ENCODE peak calls at places on chromosomes 4 and X, in five cellular contexts. One of them, this sample, is unnamed. For H3K36me3, the result is how much of the 10 kb centered on the place peaks cover.

GRCh38 chrX:10983526-10983925 is 127.6 kb upstream of the HCCS start:
- DNase-seq in lower lobe of right lung: no peak
- DNase-seq in naive thymus-derived CD4-positive, alpha-beta T cell: no peak
- DNase-seq in body of pancreas: no peak
- DNase-seq in left ventricle myocardium inferior: no peak
- DNase-seq in this sample: no peak

GRCh38 chr4:19945979-19946380 is 305.7 kb upstream of the SLIT2 start:
- DNase-seq in lower lobe of right lung: no peak
- DNase-seq in left ventricle myocardium inferior: no peak
- DNase-seq in naive thymus-derived CD4-positive, alpha-beta T cell: no peak
- DNase-seq in body of pancreas: no peak
- DNase-seq in this sample: no peak

GRCh38 chr4:152909901-152910300 is 26.2 kb upstream of the FHDC1 start:
- DNase-seq in left ventricle myocardium inferior: no peak
- DNase-seq in lower lobe of right lung: no peak
- DNase-seq in naive thymus-derived CD4-positive, alpha-beta T cell: no peak
- DNase-seq in body of pancreas: no peak
- DNase-seq in this sample: no peak

GRCh38 chr4:185265942-185266341 is 56.5 kb downstream of the SNX25 start:
- DNase-seq in body of pancreas: no peak
- DNase-seq in naive thymus-derived CD4-positive, alpha-beta T cell: peak
- DNase-seq in lower lobe of right lung: no peak
- DNase-seq in left ventricle myocardium inferior: no peak
- DNase-seq in this sample: no peak

GRCh38 chr4:103091601-103092223 is 7.9 kb downstream of the BDH2 start:
- DNase-seq in naive thymus-derived CD4-positive, alpha-beta T cell: peak
- DNase-seq in body of pancreas: peak
- DNase-seq in lower lobe of right lung: no peak
- DNase-seq in left ventricle myocardium inferior: no peak
- DNase-seq in this sample: no peak

GRCh38 chr4:8911311-8912088 is 39.9 kb upstream of the HMX1 start:
- DNase-seq in body of pancreas: peak
- DNase-seq in naive thymus-derived CD4-positive, alpha-beta T cell: no peak
- DNase-seq in left ventricle myocardium inferior: no peak
- DNase-seq in lower lobe of right lung: peak
- DNase-seq in this sample: peak

GRCh38 chr4:140659935-140660710 is 91.4 kb upstream of the UCP1 start:
- DNase-seq in lower lobe of right lung: no peak
- DNase-seq in body of pancreas: no peak
- DNase-seq in left ventricle myocardium inferior: no peak
- DNase-seq in naive thymus-derived CD4-positive, alpha-beta T cell: no peak
- DNase-seq in this sample: no peak

GRCh38 chr4:161279095-161279494 is 884.7 kb downstream of the FSTL5 start:
- DNase-seq in body of pancreas: no peak
- DNase-seq in naive thymus-derived CD4-positive, alpha-beta T cell: no peak
- DNase-seq in left ventricle myocardium inferior: no peak
- DNase-seq in lower lobe of right lung: no peak
- DNase-seq in this sample: no peak

GRCh38 chr4:8762356-8762755 is 109.3 kb downstream of the HMX1 start:
- DNase-seq in naive thymus-derived CD4-positive, alpha-beta T cell: no peak
- DNase-seq in lower lobe of right lung: peak
- DNase-seq in body of pancreas: peak
- DNase-seq in left ventricle myocardium inferior: no peak
- DNase-seq in this sample: peak

GRCh38 chrX:139762400-139763183 is 54.6 kb upstream of the MCF2 start:
- DNase-seq in lower lobe of right lung: no peak
- DNase-seq in body of pancreas: peak
- DNase-seq in left ventricle myocardium inferior: no peak
- DNase-seq in naive thymus-derived CD4-positive, alpha-beta T cell: no peak
- DNase-seq in this sample: peak

GRCh38 chrX:139971394-139971749 is 6.1 kb upstream of the CXorf66 start:
- DNase-seq in left ventricle myocardium inferior: no peak
- DNase-seq in body of pancreas: no peak
- DNase-seq in lower lobe of right lung: no peak
- DNase-seq in naive thymus-derived CD4-positive, alpha-beta T cell: no peak
- DNase-seq in this sample: no peak

GRCh38 chr4:80153800-80154546 is 43.3 kb upstream of the PRDM8 start:
- DNase-seq in lower lobe of right lung: no peak
- DNase-seq in naive thymus-derived CD4-positive, alpha-beta T cell: no peak
- DNase-seq in left ventricle myocardium inferior: no peak
- DNase-seq in body of pancreas: no peak
- DNase-seq in this sample: no peak

GRCh38 chr4:30719363-30720020 is 677 bp upstream of the PCDH7 start:
- DNase-seq in naive thymus-derived CD4-positive, alpha-beta T cell: no peak
- DNase-seq in body of pancreas: peak
- DNase-seq in left ventricle myocardium inferior: peak
- DNase-seq in lower lobe of right lung: no peak
- DNase-seq in this sample: peak
- H3K27ac ChIP-seq in naive thymus-derived CD4-positive, alpha-beta T cell: no peak
- H3K27ac ChIP-seq in body of pancreas: no peak
- H3K27ac ChIP-seq in left ventricle myocardium inferior: peak
- H3K27ac ChIP-seq in lower lobe of right lung: no peak
- H3K27ac ChIP-seq in this sample: peak

DNA sequence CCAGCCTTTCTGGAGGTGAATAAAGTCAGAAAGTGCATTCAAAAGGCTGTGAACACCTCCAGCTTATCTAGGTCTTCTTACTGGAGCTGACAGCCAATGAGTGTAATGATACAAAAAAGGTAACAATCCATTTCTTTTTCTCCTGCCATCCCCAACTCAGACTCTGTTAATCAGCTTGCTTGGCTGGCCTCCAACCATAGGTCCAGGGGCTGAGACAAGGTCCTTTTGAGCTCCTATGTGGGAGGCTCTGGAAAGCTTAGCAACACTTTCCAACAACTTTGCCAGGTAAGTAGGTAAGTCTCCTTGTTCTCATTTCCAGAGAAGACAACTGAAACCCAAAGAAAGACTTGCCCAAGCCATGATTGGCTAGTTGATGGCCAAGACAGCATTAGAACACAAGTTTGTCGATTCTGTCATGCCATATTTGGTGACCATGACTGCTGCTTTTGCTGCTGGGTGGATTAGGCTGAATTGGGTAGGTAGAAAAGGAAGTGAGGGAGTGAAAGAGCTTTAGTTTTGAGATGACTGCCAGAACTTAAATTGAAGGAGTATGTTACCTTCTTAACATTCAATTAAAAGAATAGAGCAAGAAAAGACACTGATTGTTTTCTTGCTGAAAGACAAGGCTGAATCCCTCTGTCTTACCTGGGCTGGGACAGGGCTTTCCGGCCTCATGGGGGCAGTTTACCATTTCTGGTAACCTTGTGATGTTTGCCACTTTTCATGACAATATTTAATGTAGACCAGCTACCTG is 22.8 kb downstream of the VSIG4 start:
- DNase-seq in body of pancreas: no peak
- DNase-seq in lower lobe of right lung: no peak
- DNase-seq in naive thymus-derived CD4-positive, alpha-beta T cell: no peak
- DNase-seq in left ventricle myocardium inferior: no peak
- DNase-seq in this sample: no peak
- H3K4me3 ChIP-seq in body of pancreas: no peak
- H3K4me3 ChIP-seq in lower lobe of right lung: peak
- H3K4me3 ChIP-seq in naive thymus-derived CD4-positive, alpha-beta T cell: no peak
- H3K4me3 ChIP-seq in left ventricle myocardium inferior: peak
- H3K4me3 ChIP-seq in this sample: no peak

GRCh38 chr4:41026971-41027370 is 187.4 kb downstream of the APBB2 start:
- DNase-seq in left ventricle myocardium inferior: no peak
- DNase-seq in body of pancreas: no peak
- DNase-seq in lower lobe of right lung: no peak
- DNase-seq in naive thymus-derived CD4-positive, alpha-beta T cell: no peak
- DNase-seq in this sample: no peak
- H3K36me3 ChIP-seq in left ventricle myocardium inferior: under half
- H3K36me3 ChIP-seq in body of pancreas: under half
- H3K36me3 ChIP-seq in lower lobe of right lung: under half
- H3K36me3 ChIP-seq in naive thymus-derived CD4-positive, alpha-beta T cell: under half
- H3K36me3 ChIP-seq in this sample: under half

GRCh38 chr4:150152764-150153163 is 74.5 kb downstream of the DCLK2 start:
- DNase-seq in body of pancreas: no peak
- DNase-seq in naive thymus-derived CD4-positive, alpha-beta T cell: no peak
- DNase-seq in left ventricle myocardium inferior: no peak
- DNase-seq in lower lobe of right lung: no peak
- DNase-seq in this sample: no peak

GRCh38 chr4:150149381-150149780 is 71.1 kb downstream of the DCLK2 start:
- DNase-seq in left ventricle myocardium inferior: no peak
- DNase-seq in body of pancreas: no peak
- DNase-seq in lower lobe of right lung: no peak
- DNase-seq in naive thymus-derived CD4-positive, alpha-beta T cell: no peak
- DNase-seq in this sample: no peak

GRCh38 chr4:150145950-150146340 is 67.7 kb downstream of the DCLK2 start:
- DNase-seq in body of pancreas: no peak
- DNase-seq in lower lobe of right lung: no peak
- DNase-seq in naive thymus-derived CD4-positive, alpha-beta T cell: no peak
- DNase-seq in left ventricle myocardium inferior: no peak
- DNase-seq in this sample: no peak

GRCh38 chr4:150155391-150155790 is 77.1 kb downstream of the DCLK2 start:
- DNase-seq in lower lobe of right lung: no peak
- DNase-seq in naive thymus-derived CD4-positive, alpha-beta T cell: no peak
- DNase-seq in left ventricle myocardium inferior: no peak
- DNase-seq in body of pancreas: no peak
- DNase-seq in this sample: no peak

GRCh38 chr4:150150545-150151156 is 72.4 kb downstream of the DCLK2 start:
- DNase-seq in left ventricle myocardium inferior: peak
- DNase-seq in lower lobe of right lung: no peak
- DNase-seq in body of pancreas: no peak
- DNase-seq in naive thymus-derived CD4-positive, alpha-beta T cell: no peak
- DNase-seq in this sample: no peak
- H3K27ac ChIP-seq in left ventricle myocardium inferior: peak
- H3K27ac ChIP-seq in lower lobe of right lung: no peak
- H3K27ac ChIP-seq in body of pancreas: no peak
- H3K27ac ChIP-seq in naive thymus-derived CD4-positive, alpha-beta T cell: no peak
- H3K27ac ChIP-seq in this sample: no peak